ENCODE peak calls at places on chromosomes 2 and 18, in nine cellular contexts. One of them, this sample, is unnamed.
A peak's percentile ranks its signal among the peaks of the same experiment; 100 is the strongest.

GRCh38 chr2:200742426-200742825 is 69.3 kb upstream of the BZW1 start:
- DNase-seq in amniotic stem cell: no peak
- DNase-seq in cardiac muscle cell: peak; percentile 81
- DNase-seq in progenitor cell of endocrine pancreas: no peak
- DNase-seq in NCI-H1092: no peak
- DNase-seq in H7: no peak
- DNase-seq in foreskin fibroblast: peak; percentile 84
- DNase-seq in adipocyte: peak; percentile 66
- DNase-seq in AG08395: peak; percentile 77
- DNase-seq in this sample: no peak

GRCh38 chr2:12620759-12621158 is 96.0 kb upstream of the TRIB2 start:
- DNase-seq in amniotic stem cell: no peak
- DNase-seq in cardiac muscle cell: no peak
- DNase-seq in adipocyte: no peak
- DNase-seq in progenitor cell of endocrine pancreas: no peak
- DNase-seq in H7: no peak
- DNase-seq in NCI-H1092: no peak
- DNase-seq in AG08395: no peak
- DNase-seq in foreskin fibroblast: no peak
- DNase-seq in this sample: no peak

GRCh38 chr2:134217316-134217715 is 36.6 kb upstream of the MGAT5 start:
- DNase-seq in adipocyte: no peak
- DNase-seq in amniotic stem cell: no peak
- DNase-seq in AG08395: no peak
- DNase-seq in H7: no peak
- DNase-seq in foreskin fibroblast: no peak
- DNase-seq in cardiac muscle cell: no peak
- DNase-seq in progenitor cell of endocrine pancreas: no peak
- DNase-seq in NCI-H1092: no peak
- DNase-seq in this sample: no peak

GRCh38 chr2:43178055-43178598 is 48.3 kb downstream of the ZFP36L2 start:
- DNase-seq in progenitor cell of endocrine pancreas: no peak
- DNase-seq in foreskin fibroblast: no peak
- DNase-seq in AG08395: no peak
- DNase-seq in NCI-H1092: no peak
- DNase-seq in H7: no peak
- DNase-seq in adipocyte: no peak
- DNase-seq in cardiac muscle cell: no peak
- DNase-seq in amniotic stem cell: no peak
- DNase-seq in this sample: no peak

GRCh38 chr2:199744260-199744659 is 106.7 kb downstream of the FTCDNL1 start:
- DNase-seq in amniotic stem cell: no peak
- DNase-seq in foreskin fibroblast: no peak
- DNase-seq in AG08395: no peak
- DNase-seq in H7: no peak
- DNase-seq in progenitor cell of endocrine pancreas: no peak
- DNase-seq in NCI-H1092: no peak
- DNase-seq in cardiac muscle cell: no peak
- DNase-seq in adipocyte: no peak
- DNase-seq in this sample: no peak

GRCh38 chr2:199946836-199947235 is 8.5 kb downstream of the TYW5 start:
- DNase-seq in adipocyte: peak; percentile 40
- DNase-seq in foreskin fibroblast: peak; percentile 28
- DNase-seq in progenitor cell of endocrine pancreas: no peak
- DNase-seq in AG08395: peak; percentile 10
- DNase-seq in amniotic stem cell: no peak
- DNase-seq in H7: no peak
- DNase-seq in cardiac muscle cell: no peak
- DNase-seq in NCI-H1092: no peak
- DNase-seq in this sample: no peak

GRCh38 chr2:223084873-223085272 is 32.9 kb downstream of the KCNE4 start:
- DNase-seq in H7: no peak
- DNase-seq in adipocyte: no peak
- DNase-seq in AG08395: no peak
- DNase-seq in amniotic stem cell: no peak
- DNase-seq in cardiac muscle cell: no peak
- DNase-seq in foreskin fibroblast: no peak
- DNase-seq in progenitor cell of endocrine pancreas: no peak
- DNase-seq in NCI-H1092: no peak
- DNase-seq in this sample: no peak

GRCh38 chr2:111946294-111947114 is 48.1 kb downstream of the MERTK start:
- DNase-seq in adipocyte: peak; percentile 93
- DNase-seq in AG08395: peak; percentile 56
- DNase-seq in NCI-H1092: no peak
- DNase-seq in foreskin fibroblast: peak; percentile 94
- DNase-seq in H7: no peak
- DNase-seq in cardiac muscle cell: peak; percentile 93
- DNase-seq in amniotic stem cell: peak; percentile 40
- DNase-seq in progenitor cell of endocrine pancreas: no peak
- DNase-seq in this sample: no peak

GRCh38 chr2:110101280-110101844 is 14.3 kb downstream of the MALL start:
- DNase-seq in NCI-H1092: peak; percentile 90
- DNase-seq in amniotic stem cell: peak; percentile 97
- DNase-seq in H7: no peak
- DNase-seq in cardiac muscle cell: peak; percentile 100
- DNase-seq in foreskin fibroblast: peak; percentile 100
- DNase-seq in progenitor cell of endocrine pancreas: no peak
- DNase-seq in AG08395: peak; percentile 81
- DNase-seq in adipocyte: peak; percentile 93
- DNase-seq in this sample: peak; percentile 31

GRCh38 chr2:128307595-128307994 is 11.1 kb downstream of the HS6ST1 start:
- DNase-seq in NCI-H1092: no peak
- DNase-seq in amniotic stem cell: no peak
- DNase-seq in cardiac muscle cell: no peak
- DNase-seq in H7: no peak
- DNase-seq in AG08395: no peak
- DNase-seq in adipocyte: no peak
- DNase-seq in foreskin fibroblast: no peak
- DNase-seq in progenitor cell of endocrine pancreas: no peak
- DNase-seq in this sample: no peak

GRCh38 chr18:35089382-35089781 is 48.2 kb downstream of the MAPRE2 start:
- DNase-seq in progenitor cell of endocrine pancreas: no peak
- DNase-seq in cardiac muscle cell: no peak
- DNase-seq in H7: no peak
- DNase-seq in foreskin fibroblast: peak; percentile 22
- DNase-seq in adipocyte: no peak
- DNase-seq in AG08395: no peak
- DNase-seq in amniotic stem cell: no peak
- DNase-seq in NCI-H1092: no peak
- DNase-seq in this sample: no peak

GRCh38 chr2:47864566-47864965 is 41.7 kb downstream of the FBXO11 start:
- DNase-seq in adipocyte: no peak
- DNase-seq in amniotic stem cell: no peak
- DNase-seq in progenitor cell of endocrine pancreas: no peak
- DNase-seq in H7: no peak
- DNase-seq in AG08395: no peak
- DNase-seq in NCI-H1092: no peak
- DNase-seq in cardiac muscle cell: no peak
- DNase-seq in foreskin fibroblast: no peak
- DNase-seq in this sample: no peak

GRCh38 chr2:241989074-241989473 is 119.5 kb downstream of the RTP5 start:
- DNase-seq in cardiac muscle cell: no peak
- DNase-seq in NCI-H1092: no peak
- DNase-seq in amniotic stem cell: no peak
- DNase-seq in adipocyte: no peak
- DNase-seq in H7: no peak
- DNase-seq in foreskin fibroblast: no peak
- DNase-seq in progenitor cell of endocrine pancreas: no peak
- DNase-seq in AG08395: no peak
- DNase-seq in this sample: no peak

GRCh38 chr18:12691021-12691420 is 11.5 kb downstream of the CEP76 start:
- DNase-seq in NCI-H1092: no peak
- DNase-seq in amniotic stem cell: no peak
- DNase-seq in AG08395: no peak
- DNase-seq in cardiac muscle cell: no peak
- DNase-seq in H7: no peak
- DNase-seq in adipocyte: no peak
- DNase-seq in progenitor cell of endocrine pancreas: no peak
- DNase-seq in foreskin fibroblast: no peak
- DNase-seq in this sample: no peak

GRCh38 chr2:128228894-128229293 is 89.8 kb downstream of the HS6ST1 start:
- DNase-seq in foreskin fibroblast: peak; percentile 8
- DNase-seq in progenitor cell of endocrine pancreas: no peak
- DNase-seq in H7: no peak
- DNase-seq in amniotic stem cell: no peak
- DNase-seq in cardiac muscle cell: no peak
- DNase-seq in adipocyte: peak; percentile 4
- DNase-seq in AG08395: no peak
- DNase-seq in NCI-H1092: no peak
- DNase-seq in this sample: no peak

GRCh38 chr2:98086491-98087446 is at the start of gene VWA3B:
- DNase-seq in H7: peak; percentile 97
- DNase-seq in foreskin fibroblast: peak; percentile 78
- DNase-seq in adipocyte: peak; percentile 68
- DNase-seq in NCI-H1092: peak; percentile 22
- DNase-seq in AG08395: peak; percentile 81
- DNase-seq in progenitor cell of endocrine pancreas: peak; percentile 67
- DNase-seq in amniotic stem cell: no peak
- DNase-seq in cardiac muscle cell: peak; percentile 64
- DNase-seq in this sample: peak; percentile 59

GRCh38 chr18:14086459-14087231 is 45.6 kb downstream of the ZNF519 start:
- DNase-seq in H7: peak; percentile 52
- DNase-seq in progenitor cell of endocrine pancreas: no peak
- DNase-seq in cardiac muscle cell: peak; percentile 52
- DNase-seq in AG08395: peak; percentile 45
- DNase-seq in adipocyte: peak; percentile 57
- DNase-seq in foreskin fibroblast: peak; percentile 4
- DNase-seq in NCI-H1092: peak; percentile 36
- DNase-seq in amniotic stem cell: no peak
- DNase-seq in this sample: no peak

GRCh38 chr2:63590621-63591408 is 2.1 kb downstream of the MDH1 start:
- DNase-seq in NCI-H1092: no peak
- DNase-seq in AG08395: no peak
- DNase-seq in amniotic stem cell: no peak
- DNase-seq in foreskin fibroblast: peak; percentile 19
- DNase-seq in H7: no peak
- DNase-seq in adipocyte: no peak
- DNase-seq in progenitor cell of endocrine pancreas: no peak
- DNase-seq in cardiac muscle cell: peak; percentile 66
- DNase-seq in this sample: no peak

GRCh38 chr18:41532344-41533086 is 422.5 kb upstream of the PIK3C3 start:
- DNase-seq in progenitor cell of endocrine pancreas: no peak
- DNase-seq in foreskin fibroblast: no peak
- DNase-seq in adipocyte: peak; percentile 51
- DNase-seq in NCI-H1092: no peak
- DNase-seq in H7: peak; percentile 0
- DNase-seq in amniotic stem cell: peak; percentile 2
- DNase-seq in cardiac muscle cell: peak; percentile 46
- DNase-seq in AG08395: no peak
- DNase-seq in this sample: no peak

GRCh38 chr2:44543773-44544725 is 182.3 kb downstream of the CAMKMT start:
- DNase-seq in progenitor cell of endocrine pancreas: no peak
- DNase-seq in amniotic stem cell: peak; percentile 7
- DNase-seq in foreskin fibroblast: peak; percentile 28
- DNase-seq in cardiac muscle cell: no peak
- DNase-seq in adipocyte: peak; percentile 45
- DNase-seq in H7: peak; percentile 10
- DNase-seq in AG08395: no peak
- DNase-seq in NCI-H1092: peak; percentile 29
- DNase-seq in this sample: no peak

GRCh38 chr2:78979380-78980238 is 45.9 kb upstream of the REG3G start:
- DNase-seq in progenitor cell of endocrine pancreas: peak; percentile 72
- DNase-seq in cardiac muscle cell: peak; percentile 56
- DNase-seq in AG08395: no peak
- DNase-seq in NCI-H1092: peak; percentile 18
- DNase-seq in foreskin fibroblast: no peak
- DNase-seq in amniotic stem cell: no peak
- DNase-seq in H7: peak; percentile 50
- DNase-seq in adipocyte: no peak
- DNase-seq in this sample: no peak

GRCh38 chr2:6826081-6826913 is 39.4 kb downstream of the CMPK2 start:
- DNase-seq in amniotic stem cell: peak; percentile 39
- DNase-seq in foreskin fibroblast: peak; percentile 56
- DNase-seq in progenitor cell of endocrine pancreas: no peak
- DNase-seq in adipocyte: peak; percentile 44
- DNase-seq in cardiac muscle cell: peak; percentile 75
- DNase-seq in H7: peak; percentile 64
- DNase-seq in NCI-H1092: no peak
- DNase-seq in AG08395: peak; percentile 49
- DNase-seq in this sample: no peak

GRCh38 chr18:75363446-75364225 is 63.9 kb downstream of the SMIM21 start:
- DNase-seq in foreskin fibroblast: no peak
- DNase-seq in cardiac muscle cell: no peak
- DNase-seq in adipocyte: peak; percentile 6
- DNase-seq in amniotic stem cell: no peak
- DNase-seq in H7: no peak
- DNase-seq in progenitor cell of endocrine pancreas: no peak
- DNase-seq in NCI-H1092: no peak
- DNase-seq in AG08395: no peak
- DNase-seq in this sample: no peak

GRCh38 chr18:78638889-78639596 is 340.6 kb upstream of the SALL3 start:
- DNase-seq in foreskin fibroblast: no peak
- DNase-seq in adipocyte: no peak
- DNase-seq in progenitor cell of endocrine pancreas: no peak
- DNase-seq in amniotic stem cell: no peak
- DNase-seq in H7: no peak
- DNase-seq in NCI-H1092: no peak
- DNase-seq in cardiac muscle cell: no peak
- DNase-seq in AG08395: no peak
- DNase-seq in this sample: no peak

GRCh38 chr2:64342195-64343099 is 111.5 kb upstream of the LGALSL start:
- DNase-seq in cardiac muscle cell: no peak
- DNase-seq in NCI-H1092: no peak
- DNase-seq in foreskin fibroblast: no peak
- DNase-seq in AG08395: no peak
- DNase-seq in H7: no peak
- DNase-seq in amniotic stem cell: no peak
- DNase-seq in adipocyte: no peak
- DNase-seq in progenitor cell of endocrine pancreas: no peak
- DNase-seq in this sample: no peak

GRCh38 chr18:7329036-7329435 is 98.1 kb downstream of the LRRC30 start:
- DNase-seq in foreskin fibroblast: no peak
- DNase-seq in cardiac muscle cell: peak; percentile 11
- DNase-seq in progenitor cell of endocrine pancreas: no peak
- DNase-seq in H7: no peak
- DNase-seq in amniotic stem cell: no peak
- DNase-seq in adipocyte: peak; percentile 11
- DNase-seq in AG08395: no peak
- DNase-seq in NCI-H1092: no peak
- DNase-seq in this sample: no peak

GRCh38 chr2:7010376-7010775 is 93.2 kb downstream of the RNF144A start:
- DNase-seq in NCI-H1092: no peak
- DNase-seq in foreskin fibroblast: peak; percentile 50
- DNase-seq in progenitor cell of endocrine pancreas: no peak
- DNase-seq in cardiac muscle cell: peak; percentile 97
- DNase-seq in adipocyte: peak; percentile 68
- DNase-seq in AG08395: peak; percentile 86
- DNase-seq in amniotic stem cell: no peak
- DNase-seq in H7: no peak
- DNase-seq in this sample: no peak

GRCh38 chr2:183740241-183740640 is 616.0 kb downstream of the NUP35 start:
- DNase-seq in progenitor cell of endocrine pancreas: no peak
- DNase-seq in adipocyte: no peak
- DNase-seq in AG08395: no peak
- DNase-seq in foreskin fibroblast: no peak
- DNase-seq in amniotic stem cell: no peak
- DNase-seq in H7: no peak
- DNase-seq in NCI-H1092: no peak
- DNase-seq in cardiac muscle cell: no peak
- DNase-seq in this sample: no peak

GRCh38 chr2:109174626-109175349 is 45.8 kb downstream of the SH3RF3 start:
- DNase-seq in cardiac muscle cell: no peak
- DNase-seq in foreskin fibroblast: no peak
- DNase-seq in H7: no peak
- DNase-seq in progenitor cell of endocrine pancreas: no peak
- DNase-seq in AG08395: no peak
- DNase-seq in adipocyte: no peak
- DNase-seq in amniotic stem cell: no peak
- DNase-seq in NCI-H1092: no peak
- DNase-seq in this sample: no peak

GRCh38 chr2:38665854-38666577 is at the start of gene GALM:
- DNase-seq in H7: peak; percentile 88
- DNase-seq in cardiac muscle cell: peak; percentile 98
- DNase-seq in NCI-H1092: no peak
- DNase-seq in progenitor cell of endocrine pancreas: peak; percentile 75
- DNase-seq in foreskin fibroblast: peak; percentile 96
- DNase-seq in amniotic stem cell: peak; percentile 12
- DNase-seq in AG08395: peak; percentile 89
- DNase-seq in adipocyte: peak; percentile 81
- DNase-seq in this sample: peak; percentile 18

GRCh38 chr2:118557791-118558190 is 289.7 kb downstream of the EN1 start:
- DNase-seq in progenitor cell of endocrine pancreas: no peak
- DNase-seq in AG08395: no peak
- DNase-seq in NCI-H1092: no peak
- DNase-seq in adipocyte: no peak
- DNase-seq in H7: no peak
- DNase-seq in cardiac muscle cell: no peak
- DNase-seq in foreskin fibroblast: no peak
- DNase-seq in amniotic stem cell: no peak
- DNase-seq in this sample: no peak

This sample was measured in caudate nucleus.